ENCODE peak calls at places on chromosomes 12 and 14, in four cellular contexts. B, L, T and J are unnamed samples.

GRCh38 chr12:6560501-6561205 is 4.8 kb upstream of the IFFO1 start:
- DNase-seq in B (no peak), L (no peak), T (no peak), J (no peak)

GRCh38 chr14:71586131-71586893 is 345.9 kb upstream of the RGS6 start:
- DNase-seq in B (no peak), L (no peak), T (peak; percentile 20), J (no peak)

GRCh38 chr14:22039938-22040780 is 366.5 kb upstream of the OR4E1 start:
- DNase-seq in B (no peak), L (no peak), T (peak; percentile 8), J (peak; percentile 42)

GRCh38 chr14:28661171-28661772 is 105.3 kb upstream of the FOXG1 start:
- DNase-seq in B (no peak), L (no peak), T (no peak), J (no peak)

GRCh38 chr14:58078471-58078870 is 73.5 kb downstream of the ARMH4 start:
- DNase-seq in B (no peak), L (no peak), T (no peak), J (no peak)

GRCh38 chr14:36238666-36239363 is 62.3 kb upstream of the PTCSC3 start:
- DNase-seq in B (no peak), L (no peak), T (no peak), J (no peak)

GRCh38 chr12:68223067-68223747 is 2.4 kb downstream of the IL26 start:
- DNase-seq in B (peak; percentile 66), L (peak; percentile 74), T (peak; percentile 75), J (peak; percentile 78)

GRCh38 chr12:132216354-132216987 is 72.2 kb downstream of the NOC4L start:
- DNase-seq in B (no peak), L (no peak), T (no peak), J (no peak)

GRCh38 chr14:75049731-75050201 is 1.5 kb downstream of the MLH3 start:
- DNase-seq in B (no peak), L (no peak), T (no peak), J (no peak)

GRCh38 chr14:92927396-92928257 is 4.7 kb downstream of the CHGA start:
- DNase-seq in B (no peak), L (no peak), T (no peak), J (peak; percentile 21)

GRCh38 chr14:38868415-38869290 is 234.4 kb downstream of the SEC23A start:
- DNase-seq in B (no peak), L (no peak), T (no peak), J (no peak)

GRCh38 chr12:47824198-47824597 is 4.5 kb upstream of the HDAC7 start:
- DNase-seq in B (no peak), L (no peak), T (no peak), J (peak; percentile 55)

GRCh38 chr12:57091633-57092528 is 3.0 kb downstream of the NAB2 start:
- DNase-seq in B (no peak), L (no peak), T (no peak), J (no peak)

GRCh38 chr12:94511506-94511905 is 51.8 kb upstream of the CEP83 start:
- DNase-seq in B (no peak), L (no peak), T (no peak), J (no peak)

GRCh38 chr14:91575469-91576208 is 65.5 kb upstream of the PPP4R3A start:
- DNase-seq in B (no peak), L (no peak), T (no peak), J (no peak)

GRCh38 chr14:82657186-82657675 is 1123.6 kb upstream of the SEL1L start:
- DNase-seq in B (no peak), L (no peak), T (no peak), J (no peak)

GRCh38 chr14:20878695-20879094 is 12.5 kb upstream of the RNASE3 start:
- DNase-seq in B (no peak), L (no peak), T (no peak), J (no peak)

GRCh38 chr12:60394680-60395079 is 798.9 kb downstream of the SLC16A7 start:
- DNase-seq in B (no peak), L (no peak), T (no peak), J (no peak)

GRCh38 chr14:25400607-25401206 is 350.8 kb upstream of the STXBP6 start:
- DNase-seq in B (peak; percentile 4), L (peak; percentile 56), T (no peak), J (peak; percentile 54)

GRCh38 chr12:131828671-131829350 is 618 bp downstream of the MMP17 start:
- DNase-seq in B (no peak), L (no peak), T (no peak), J (no peak)

GRCh38 chr12:104456950-104457745 is 400 bp downstream of the CHST11 start:
- DNase-seq in B (no peak), L (peak; percentile 57), T (peak; percentile 59), J (peak; percentile 80)

GRCh38 chr12:129614221-129614885 is 289.5 kb downstream of the TMEM132D start:
- DNase-seq in B (no peak), L (no peak), T (no peak), J (no peak)

GRCh38 chr12:94557896-94558295 is 92.5 kb downstream of the TMCC3 start:
- DNase-seq in B (no peak), L (no peak), T (no peak), J (no peak)

GRCh38 chr12:50634379-50634778 is 129.5 kb upstream of the ATF1 start:
- DNase-seq in B (no peak), L (no peak), T (no peak), J (no peak)

GRCh38 chr12:120646044-120646443 is 5.6 kb downstream of the CABP1 start:
- DNase-seq in B (no peak), L (no peak), T (no peak), J (no peak)

GRCh38 chr12:52423035-52423434 is 11.1 kb downstream of the KRT75 start:
- DNase-seq in B (no peak), L (no peak), T (no peak), J (no peak)

GRCh38 chr12:6699989-6700645 is 498 bp downstream of the PIANP start:
- DNase-seq in B (no peak), L (peak; percentile 29), T (no peak), J (peak; percentile 59)

GRCh38 chr12:75850751-75851462 is 180.7 kb downstream of the PHLDA1 start:
- DNase-seq in B (no peak), L (no peak), T (no peak), J (no peak)

GRCh38 chr14:31476131-31476917 is 11.5 kb downstream of the GPR33 start:
- DNase-seq in B (no peak), L (no peak), T (no peak), J (no peak)

GRCh38 chr12:69476276-69477017 is 6.3 kb downstream of the FRS2 start:
- DNase-seq in B (no peak), L (no peak), T (no peak), J (no peak)

GRCh38 chr14:101336203-101336602 is 225.1 kb upstream of the DIO3 start:
- DNase-seq in B (no peak), L (no peak), T (no peak), J (no peak)

GRCh38 chr14:85529803-85530574 is at the start of gene FLRT2:
- DNase-seq in B (no peak), L (peak; percentile 25), T (peak; percentile 68), J (no peak)

GRCh38 chr12:116818341-116818856 is 62.8 kb downstream of the HRK start:
- DNase-seq in B (no peak), L (no peak), T (peak; percentile 68), J (peak; percentile 60)

GRCh38 chr12:48221645-48222044 is 18.6 kb upstream of the OR10AD1 start:
- DNase-seq in B (no peak), L (no peak), T (no peak), J (no peak)

GRCh38 chr14:23171251-23171975 is 12.0 kb downstream of the SLC7A8 start:
- DNase-seq in B (no peak), L (no peak), T (no peak), J (no peak)

GRCh38 chr14:74495356-74495755 is 1.8 kb downstream of the ISCA2 start:
- DNase-seq in B (no peak), L (no peak), T (no peak), J (no peak)

GRCh38 chr12:87929346-87929745 is 99.9 kb downstream of the C12orf50 start:
- DNase-seq in B (no peak), L (no peak), T (no peak), J (no peak)

GRCh38 chr14:58738876-58739275 is 101.1 kb downstream of the DACT1 start:
- DNase-seq in B (no peak), L (no peak), T (no peak), J (no peak)